ENCODE peak calls at places on chromosome 9, in five cellular contexts. One of them, this sample, is unnamed.

GRCh38 chr9:77236693-77237092 is 59.4 kb downstream of the VPS13A start:
- DNase-seq in CD4-positive, alpha-beta T cell: no peak
- DNase-seq in neural progenitor cell: no peak
- DNase-seq in PC-3: no peak
- DNase-seq in fibroblast of lung: no peak
- DNase-seq in this sample: no peak

GRCh38 chr9:109225629-109226028 is 58.6 kb upstream of the FRRS1L start:
- DNase-seq in CD4-positive, alpha-beta T cell: no peak
- DNase-seq in neural progenitor cell: no peak
- DNase-seq in PC-3: no peak
- DNase-seq in fibroblast of lung: no peak
- DNase-seq in this sample: no peak

GRCh38 chr9:77764894-77765780 is 117.0 kb upstream of the GNA14 start:
- DNase-seq in CD4-positive, alpha-beta T cell: no peak
- DNase-seq in neural progenitor cell: peak; percentile 10
- DNase-seq in PC-3: peak; percentile 70
- DNase-seq in fibroblast of lung: peak; percentile 65
- DNase-seq in this sample: no peak

GRCh38 chr9:105251733-105252404 is 7.4 kb downstream of the SLC44A1 start:
- DNase-seq in CD4-positive, alpha-beta T cell: no peak
- DNase-seq in neural progenitor cell: no peak
- DNase-seq in PC-3: no peak
- DNase-seq in fibroblast of lung: no peak
- DNase-seq in this sample: no peak

GRCh38 chr9:122518841-122519240 is at the start of gene OR1J4:
- DNase-seq in CD4-positive, alpha-beta T cell: no peak
- DNase-seq in neural progenitor cell: no peak
- DNase-seq in PC-3: no peak
- DNase-seq in fibroblast of lung: no peak
- DNase-seq in this sample: no peak

GRCh38 chr9:86557918-86558317 is 203.7 kb upstream of the TUT7 start:
- DNase-seq in CD4-positive, alpha-beta T cell: no peak
- DNase-seq in neural progenitor cell: no peak
- DNase-seq in PC-3: no peak
- DNase-seq in fibroblast of lung: no peak
- DNase-seq in this sample: no peak

GRCh38 chr9:4371108-4371507 is 71.2 kb upstream of the GLIS3 start:
- DNase-seq in CD4-positive, alpha-beta T cell: no peak
- DNase-seq in neural progenitor cell: peak; percentile 3
- DNase-seq in PC-3: peak; percentile 87
- DNase-seq in fibroblast of lung: peak; percentile 98
- DNase-seq in this sample: peak; percentile 81

GRCh38 chr9:128192601-128193371 is 1.4 kb upstream of the CIZ1 start:
- DNase-seq in CD4-positive, alpha-beta T cell: peak; percentile 58
- DNase-seq in neural progenitor cell: no peak
- DNase-seq in PC-3: peak; percentile 93
- DNase-seq in fibroblast of lung: peak; percentile 84
- DNase-seq in this sample: peak; percentile 83

GRCh38 chr9:71607571-71607970 is 160.7 kb downstream of the CEMIP2 start:
- DNase-seq in CD4-positive, alpha-beta T cell: no peak
- DNase-seq in neural progenitor cell: no peak
- DNase-seq in PC-3: no peak
- DNase-seq in fibroblast of lung: no peak
- DNase-seq in this sample: no peak

GRCh38 chr9:110179734-110180133 is 28.2 kb downstream of the C9orf152 start:
- DNase-seq in CD4-positive, alpha-beta T cell: no peak
- DNase-seq in neural progenitor cell: no peak
- DNase-seq in PC-3: peak; percentile 62
- DNase-seq in fibroblast of lung: peak; percentile 81
- DNase-seq in this sample: peak; percentile 36

GRCh38 chr9:79632060-79632459 is 60.3 kb downstream of the TLE4 start:
- DNase-seq in CD4-positive, alpha-beta T cell: no peak
- DNase-seq in neural progenitor cell: no peak
- DNase-seq in PC-3: no peak
- DNase-seq in fibroblast of lung: no peak
- DNase-seq in this sample: no peak

GRCh38 chr9:79630521-79631403 is 59.0 kb downstream of the TLE4 start:
- DNase-seq in CD4-positive, alpha-beta T cell: no peak
- DNase-seq in neural progenitor cell: no peak
- DNase-seq in PC-3: no peak
- DNase-seq in fibroblast of lung: no peak
- DNase-seq in this sample: no peak

GRCh38 chr9:79637180-79637925 is 65.6 kb downstream of the TLE4 start:
- DNase-seq in CD4-positive, alpha-beta T cell: no peak
- DNase-seq in neural progenitor cell: no peak
- DNase-seq in PC-3: no peak
- DNase-seq in fibroblast of lung: peak; percentile 49
- DNase-seq in this sample: no peak

GRCh38 chr9:79629721-79630120 is 58.0 kb downstream of the TLE4 start:
- DNase-seq in CD4-positive, alpha-beta T cell: no peak
- DNase-seq in neural progenitor cell: no peak
- DNase-seq in PC-3: no peak
- DNase-seq in fibroblast of lung: no peak
- DNase-seq in this sample: no peak

GRCh38 chr9:79633558-79633957 is 61.8 kb downstream of the TLE4 start:
- DNase-seq in CD4-positive, alpha-beta T cell: no peak
- DNase-seq in neural progenitor cell: no peak
- DNase-seq in PC-3: no peak
- DNase-seq in fibroblast of lung: no peak
- DNase-seq in this sample: no peak
- H3K27ac ChIP-seq in CD4-positive, alpha-beta T cell: no peak overlapping the region
- H3K27ac ChIP-seq in neural progenitor cell: no peak overlapping the region
- H3K27ac ChIP-seq in PC-3: no peak overlapping the region
- H3K27ac ChIP-seq in fibroblast of lung: no peak overlapping the region
- H3K27ac ChIP-seq in this sample: no peak overlapping the region

GRCh38 chr9:114110180-114110579 is 11.1 kb upstream of the KIF12 start:
- DNase-seq in CD4-positive, alpha-beta T cell: no peak
- DNase-seq in neural progenitor cell: no peak
- DNase-seq in PC-3: peak; percentile 71
- DNase-seq in fibroblast of lung: peak; percentile 84
- DNase-seq in this sample: no peak

GRCh38 chr9:114115645-114116044 is 16.6 kb upstream of the KIF12 start:
- DNase-seq in CD4-positive, alpha-beta T cell: no peak
- DNase-seq in neural progenitor cell: no peak
- DNase-seq in PC-3: no peak
- DNase-seq in fibroblast of lung: no peak
- DNase-seq in this sample: no peak

GRCh38 chr9:114114364-114114763 is 15.3 kb upstream of the KIF12 start:
- DNase-seq in CD4-positive, alpha-beta T cell: no peak
- DNase-seq in neural progenitor cell: no peak
- DNase-seq in PC-3: peak; percentile 3
- DNase-seq in fibroblast of lung: peak; percentile 47
- DNase-seq in this sample: no peak

GRCh38 chr9:114112325-114112724 is 13.2 kb upstream of the KIF12 start:
- DNase-seq in CD4-positive, alpha-beta T cell: no peak
- DNase-seq in neural progenitor cell: no peak
- DNase-seq in PC-3: no peak
- DNase-seq in fibroblast of lung: peak; percentile 12
- DNase-seq in this sample: no peak

GRCh38 chr9:114112778-114113585 is 13.9 kb upstream of the KIF12 start:
- DNase-seq in CD4-positive, alpha-beta T cell: no peak
- DNase-seq in neural progenitor cell: no peak
- DNase-seq in PC-3: peak; percentile 43
- DNase-seq in fibroblast of lung: peak; percentile 77
- DNase-seq in this sample: no peak
- H3K27ac ChIP-seq in CD4-positive, alpha-beta T cell: no peak overlapping the region
- H3K27ac ChIP-seq in neural progenitor cell: no peak overlapping the region
- H3K27ac ChIP-seq in PC-3: no peak overlapping the region
- H3K27ac ChIP-seq in fibroblast of lung: no peak overlapping the region
- H3K27ac ChIP-seq in this sample: no peak overlapping the region

GRCh38 chr9:35791321-35791921 is at the start of gene NPR2:
- DNase-seq in CD4-positive, alpha-beta T cell: no peak
- DNase-seq in neural progenitor cell: peak; percentile 79
- DNase-seq in PC-3: no peak
- DNase-seq in fibroblast of lung: peak; percentile 27
- DNase-seq in this sample: no peak
- H3K27ac ChIP-seq in CD4-positive, alpha-beta T cell: no peak within 1 kb of the TSS
- H3K27ac ChIP-seq in neural progenitor cell: no peak within 1 kb of the TSS
- H3K27ac ChIP-seq in PC-3: no peak within 1 kb of the TSS
- H3K27ac ChIP-seq in fibroblast of lung: peak within 1 kb of the TSS; percentile 63
- H3K27ac ChIP-seq in this sample: no peak within 1 kb of the TSS

GRCh38 chr9:114371986-114372917 is 15.5 kb downstream of the AKNA start:
- DNase-seq in CD4-positive, alpha-beta T cell: no peak
- DNase-seq in neural progenitor cell: no peak
- DNase-seq in PC-3: peak; percentile 76
- DNase-seq in fibroblast of lung: peak; percentile 39
- DNase-seq in this sample: no peak

GRCh38 chr9:114371343-114371985 is 16.3 kb downstream of the AKNA start:
- DNase-seq in CD4-positive, alpha-beta T cell: no peak
- DNase-seq in neural progenitor cell: no peak
- DNase-seq in PC-3: no peak
- DNase-seq in fibroblast of lung: no peak
- DNase-seq in this sample: no peak

GRCh38 chr9:114369567-114370240 is 18.1 kb downstream of the AKNA start:
- DNase-seq in CD4-positive, alpha-beta T cell: no peak
- DNase-seq in neural progenitor cell: no peak
- DNase-seq in PC-3: no peak
- DNase-seq in fibroblast of lung: no peak
- DNase-seq in this sample: no peak

GRCh38 chr9:114370251-114370984 is 17.4 kb downstream of the AKNA start:
- DNase-seq in CD4-positive, alpha-beta T cell: no peak
- DNase-seq in neural progenitor cell: peak; percentile 37
- DNase-seq in PC-3: no peak
- DNase-seq in fibroblast of lung: no peak
- DNase-seq in this sample: no peak

GRCh38 chr9:114370985-114371335 is 16.8 kb downstream of the AKNA start:
- DNase-seq in CD4-positive, alpha-beta T cell: no peak
- DNase-seq in neural progenitor cell: no peak
- DNase-seq in PC-3: no peak
- DNase-seq in fibroblast of lung: no peak
- DNase-seq in this sample: no peak
- H3K27ac ChIP-seq in CD4-positive, alpha-beta T cell: peak overlapping the region; percentile 86
- H3K27ac ChIP-seq in neural progenitor cell: no peak overlapping the region
- H3K27ac ChIP-seq in PC-3: no peak overlapping the region
- H3K27ac ChIP-seq in fibroblast of lung: no peak overlapping the region
- H3K27ac ChIP-seq in this sample: no peak overlapping the region

GRCh38 chr9:134188421-134189166 is 24.2 kb upstream of the RNU6ATAC start:
- DNase-seq in CD4-positive, alpha-beta T cell: no peak
- DNase-seq in neural progenitor cell: no peak
- DNase-seq in PC-3: no peak
- DNase-seq in fibroblast of lung: peak; percentile 26
- DNase-seq in this sample: no peak
- H3K27ac ChIP-seq in CD4-positive, alpha-beta T cell: no peak overlapping the region
- H3K27ac ChIP-seq in neural progenitor cell: no peak overlapping the region
- H3K27ac ChIP-seq in PC-3: no peak overlapping the region
- H3K27ac ChIP-seq in fibroblast of lung: no peak overlapping the region
- H3K27ac ChIP-seq in this sample: no peak overlapping the region

GRCh38 chr9:95459867-95460626 is 56.7 kb downstream of the PTCH1 start:
- DNase-seq in CD4-positive, alpha-beta T cell: no peak
- DNase-seq in neural progenitor cell: no peak
- DNase-seq in PC-3: no peak
- DNase-seq in fibroblast of lung: no peak
- DNase-seq in this sample: no peak

GRCh38 chr9:95458666-95459065 is 58.1 kb downstream of the PTCH1 start:
- DNase-seq in CD4-positive, alpha-beta T cell: no peak
- DNase-seq in neural progenitor cell: no peak
- DNase-seq in PC-3: no peak
- DNase-seq in fibroblast of lung: no peak
- DNase-seq in this sample: no peak

GRCh38 chr9:95460627-95461164 is 56.1 kb downstream of the PTCH1 start:
- DNase-seq in CD4-positive, alpha-beta T cell: no peak
- DNase-seq in neural progenitor cell: no peak
- DNase-seq in PC-3: no peak
- DNase-seq in fibroblast of lung: no peak
- DNase-seq in this sample: no peak

GRCh38 chr9:95457769-95458168 is 59.0 kb downstream of the PTCH1 start:
- DNase-seq in CD4-positive, alpha-beta T cell: no peak
- DNase-seq in neural progenitor cell: peak; percentile 46
- DNase-seq in PC-3: no peak
- DNase-seq in fibroblast of lung: peak; percentile 67
- DNase-seq in this sample: no peak

DNA sequence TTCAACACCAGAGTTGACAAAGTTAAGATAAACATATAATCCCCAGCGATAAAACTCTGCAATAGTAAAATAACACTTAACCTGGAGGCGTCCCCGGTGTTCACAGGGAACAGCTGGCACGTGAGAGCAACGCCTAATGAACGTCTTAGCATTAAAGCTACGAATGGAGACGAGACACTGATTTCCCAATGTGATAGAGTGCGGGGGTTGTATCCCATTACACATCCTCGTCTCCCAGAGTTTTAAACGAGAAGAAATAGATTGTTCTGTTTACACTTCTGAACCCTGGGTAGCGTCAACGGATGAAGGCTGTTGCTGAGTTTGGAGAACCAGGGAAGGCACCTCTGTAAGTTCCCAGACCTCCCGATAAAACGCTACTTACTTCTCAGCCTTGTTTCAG is 57.6 kb downstream of the PTCH1 start:
- DNase-seq in CD4-positive, alpha-beta T cell: no peak
- DNase-seq in neural progenitor cell: no peak
- DNase-seq in PC-3: no peak
- DNase-seq in fibroblast of lung: no peak
- DNase-seq in this sample: no peak
- H3K27ac ChIP-seq in CD4-positive, alpha-beta T cell: no peak overlapping the region
- H3K27ac ChIP-seq in neural progenitor cell: no peak overlapping the region
- H3K27ac ChIP-seq in PC-3: no peak overlapping the region
- H3K27ac ChIP-seq in fibroblast of lung: no peak overlapping the region
- H3K27ac ChIP-seq in this sample: no peak overlapping the region

GRCh38 chr9:124660341-124660801 is 110.7 kb downstream of the NR6A1 start:
- DNase-seq in CD4-positive, alpha-beta T cell: no peak
- DNase-seq in neural progenitor cell: peak; percentile 83
- DNase-seq in PC-3: peak; percentile 23
- DNase-seq in fibroblast of lung: peak; percentile 81
- DNase-seq in this sample: no peak
- H3K27ac ChIP-seq in CD4-positive, alpha-beta T cell: no peak overlapping the region
- H3K27ac ChIP-seq in neural progenitor cell: peak overlapping the region; percentile 88
- H3K27ac ChIP-seq in PC-3: peak overlapping the region; percentile 22
- H3K27ac ChIP-seq in fibroblast of lung: peak overlapping the region; percentile 63
- H3K27ac ChIP-seq in this sample: peak overlapping the region; percentile 89

DNA sequence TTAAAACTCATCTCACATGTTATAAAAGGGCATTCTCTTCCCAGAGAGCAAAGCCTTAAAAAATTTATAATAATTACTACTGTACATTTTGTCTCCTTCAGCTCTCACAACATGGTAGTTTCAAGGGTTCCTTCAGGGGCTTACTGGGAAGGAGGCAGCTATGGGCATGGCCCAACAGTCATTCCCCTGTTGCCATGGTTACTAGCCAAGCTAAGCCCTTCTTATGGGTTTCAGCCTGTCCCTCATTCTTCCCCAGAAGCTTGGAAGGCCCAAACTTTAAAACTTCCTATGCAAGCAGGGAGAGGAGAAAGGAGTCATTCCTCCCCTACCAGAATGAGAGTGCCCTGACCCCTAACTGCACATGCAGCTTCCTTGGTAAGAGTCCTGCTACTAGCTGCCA is 82.2 kb upstream of the CNTLN start:
- DNase-seq in CD4-positive, alpha-beta T cell: no peak
- DNase-seq in neural progenitor cell: peak; percentile 83
- DNase-seq in PC-3: no peak
- DNase-seq in fibroblast of lung: no peak
- DNase-seq in this sample: no peak
- H3K27ac ChIP-seq in CD4-positive, alpha-beta T cell: no peak overlapping the region
- H3K27ac ChIP-seq in neural progenitor cell: no peak overlapping the region
- H3K27ac ChIP-seq in PC-3: no peak overlapping the region
- H3K27ac ChIP-seq in fibroblast of lung: no peak overlapping the region
- H3K27ac ChIP-seq in this sample: no peak overlapping the region